ENCODE peak calls at places on chromosomes 5 and 9, in nine cellular contexts. W is LoVo, S is omental fat pad, I is DMS153, T is Peyer's patch, V is HEK293T, P is NCI-H1092, F is smooth muscle cell of the brain vasculature, L is epithelial cell of esophagus. O is an unnamed sample.

GRCh38 chr5:109345699-109346098 is 64.1 kb downstream of the PJA2 start:
- DNase-seq in P (no peak), L (no peak), F (no peak), V (no peak), W (no peak), I (no peak), S (no peak), T (no peak), O (no peak)

GRCh38 chr9:69283003-69283402 is 42.0 kb upstream of the ENTREP1 start:
- DNase-seq in I (no peak), S (no peak), W (no peak), L (no peak), V (no peak), F (no peak), P (no peak), T (no peak), O (no peak)

GRCh38 chr5:20606006-20606405 is 618.0 kb upstream of the CDH18 start:
- DNase-seq in T (no peak), S (no peak), V (no peak), P (no peak), I (no peak), L (peak), F (no peak), W (no peak), O (no peak)

GRCh38 chr9:97907051-97907450 is 15.2 kb downstream of the TRMO start:
- DNase-seq in I (no peak), W (no peak), V (no peak), S (no peak), T (peak), P (no peak), F (no peak), L (no peak), O (no peak)

GRCh38 chr9:19127881-19128719 is 808 bp upstream of the PLIN2 start:
- DNase-seq in V (no peak), T (peak), F (no peak), S (no peak), W (no peak), I (no peak), P (no peak), L (no peak), O (peak)

GRCh38 chr5:68435611-68436010 is 220.1 kb downstream of the PIK3R1 start:
- DNase-seq in W (no peak), L (no peak), I (no peak), F (no peak), S (no peak), T (peak), P (no peak), V (no peak), O (no peak)

GRCh38 chr9:38423939-38424843 is at the start of gene IGFBPL1:
- DNase-seq in P (peak), V (peak), T (no peak), I (peak), S (no peak), L (peak), W (no peak), F (no peak), O (peak)

GRCh38 chr9:123551636-123552203 is 195.7 kb downstream of the CRB2 start:
- DNase-seq in T (no peak), W (no peak), P (no peak), F (no peak), I (no peak), S (no peak), V (no peak), L (no peak), O (no peak)

GRCh38 chr5:128258387-128258786 is 174.8 kb downstream of the SLC12A2 start:
- DNase-seq in I (peak), V (no peak), T (no peak), P (no peak), S (no peak), W (no peak), L (no peak), F (no peak), O (no peak)

O was measured in astrocyte of the hippocampus.